ENCODE peak calls at places on chromosomes 1 and 21, in six cellular contexts. F, W, D, S, B and M are unnamed samples. For H3K4me1, the result is how much of the 10 kb centered on the place peaks cover.

GRCh38 chr1:209884665-209885117 is 53.3 kb upstream of the SYT14 start:
- DNase-seq in F (no peak), W (no peak), D (no peak), S (no peak), B (peak), M (peak)

GRCh38 chr1:226814751-226815496 is 55.5 kb upstream of the PSEN2 start:
- DNase-seq in F (no peak), W (peak), D (peak), S (peak), B (peak), M (peak)

GRCh38 chr1:59738152-59738551 is 76.6 kb upstream of the HOOK1 start:
- DNase-seq in F (no peak), W (no peak), D (no peak), S (no peak), B (no peak), M (no peak)

GRCh38 chr1:205493241-205494085 is 11.0 kb upstream of the CDK18 start:
- DNase-seq in F (no peak), W (no peak), D (peak), S (peak), B (peak), M (no peak)

GRCh38 chr1:212622467-212622866 is 13.9 kb downstream of the ATF3 start:
- DNase-seq in F (no peak), W (no peak), D (no peak), S (no peak), B (no peak), M (no peak)

GRCh38 chr21:17343055-17343454 is 169.8 kb upstream of the CXADR start:
- DNase-seq in F (no peak), W (no peak), D (no peak), S (no peak), B (no peak), M (no peak)

GRCh38 chr1:27752372-27752771 is 20.6 kb upstream of the STX12 start:
- DNase-seq in F (no peak), W (no peak), D (no peak), S (no peak), B (no peak), M (no peak)

GRCh38 chr1:182129398-182129797 is 67.9 kb upstream of the ZNF648 start:
- DNase-seq in F (no peak), W (no peak), D (peak), S (no peak), B (no peak), M (no peak)

GRCh38 chr1:24051206-24051945 is 60.6 kb downstream of the MYOM3 start:
- DNase-seq in F (no peak), W (no peak), D (no peak), S (no peak), B (no peak), M (no peak)

GRCh38 chr1:157092831-157093230 is 6.8 kb downstream of the ETV3L start:
- DNase-seq in F (peak), W (peak), D (no peak), S (peak), B (no peak), M (no peak)

GRCh38 chr1:227560393-227560792 is 3.0 kb upstream of the ZNF678 start:
- DNase-seq in F (no peak), W (no peak), D (no peak), S (no peak), B (no peak), M (no peak)

GRCh38 chr1:36323636-36324321 is at the start of gene EVA1B:
- DNase-seq in F (peak), W (peak), D (peak), S (peak), B (peak), M (peak)
- H3K27ac ChIP-seq in F (no peak), W (peak), D (peak), S (peak), B (no peak), M (peak)

GRCh38 chr1:167221804-167222610 is 1.3 kb downstream of the POU2F1 start:
- DNase-seq in F (peak), W (peak), D (peak), S (peak), B (peak), M (peak)
- H3K4me1 ChIP-seq in F (under half), W (under half), D (under half), S (under half), B (under half), M (under half)

GRCh38 chr1:107263291-107263790 is 122.5 kb downstream of the NTNG1 start:
- DNase-seq in F (no peak), W (no peak), D (no peak), S (no peak), B (no peak), M (no peak)
- H3K27ac ChIP-seq in F (no peak), W (no peak), D (no peak), S (no peak), B (no peak), M (no peak)

GRCh38 chr1:9303916-9304315 is 11.2 kb downstream of the SPSB1 start:
- DNase-seq in F (no peak), W (no peak), D (no peak), S (no peak), B (no peak), M (no peak)

GRCh38 chr1:9306006-9306405 is 13.3 kb downstream of the SPSB1 start:
- DNase-seq in F (no peak), W (no peak), D (no peak), S (no peak), B (no peak), M (no peak)

GRCh38 chr1:9305216-9305615 is 12.5 kb downstream of the SPSB1 start:
- DNase-seq in F (no peak), W (no peak), D (no peak), S (no peak), B (no peak), M (no peak)

GRCh38 chr1:9300623-9301022 is 7.9 kb downstream of the SPSB1 start:
- DNase-seq in F (no peak), W (no peak), D (no peak), S (no peak), B (no peak), M (no peak)

DNA sequence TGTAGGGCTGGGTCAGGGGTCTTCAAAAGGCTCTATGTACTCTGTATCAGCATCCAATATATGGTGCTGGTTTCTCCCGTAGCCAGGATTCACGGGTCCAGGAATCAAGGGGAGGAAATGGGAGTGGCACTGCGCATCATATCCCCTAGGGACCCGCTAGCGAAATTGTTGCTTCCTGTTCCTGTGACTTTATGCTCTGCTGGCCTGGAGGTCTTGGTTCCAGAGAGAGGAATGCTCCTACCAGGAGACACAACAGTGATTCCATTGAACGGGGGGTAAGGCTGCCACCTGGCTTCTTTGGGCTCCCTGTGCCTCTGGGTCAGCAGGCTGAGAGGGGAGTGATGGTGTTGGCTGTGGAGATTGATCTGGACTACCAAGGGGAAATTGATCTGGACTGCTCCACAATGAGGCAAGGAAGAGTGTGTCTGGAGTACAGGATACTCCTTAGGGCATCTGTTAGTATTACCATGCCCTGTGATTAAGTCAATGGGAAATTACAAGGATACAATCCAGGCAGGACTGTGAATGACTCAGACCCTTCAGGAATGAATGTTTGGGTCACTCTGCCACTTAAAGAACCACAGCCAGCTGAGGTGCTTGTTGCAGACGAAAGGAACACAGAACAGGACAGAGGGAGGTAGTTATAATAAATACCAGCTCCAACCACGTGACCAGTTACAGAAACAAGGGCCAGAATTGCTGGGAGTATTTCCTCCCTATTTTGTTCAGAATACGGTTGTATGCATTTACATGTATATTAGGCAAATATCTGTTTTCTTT is 10.2 kb downstream of the SPSB1 start:
- DNase-seq in F (no peak), W (no peak), D (no peak), S (no peak), B (peak), M (peak)
- H3K4me1 ChIP-seq in F (under half), W (under half), D (half or more), S (under half), B (half or more), M (under half)

DNA sequence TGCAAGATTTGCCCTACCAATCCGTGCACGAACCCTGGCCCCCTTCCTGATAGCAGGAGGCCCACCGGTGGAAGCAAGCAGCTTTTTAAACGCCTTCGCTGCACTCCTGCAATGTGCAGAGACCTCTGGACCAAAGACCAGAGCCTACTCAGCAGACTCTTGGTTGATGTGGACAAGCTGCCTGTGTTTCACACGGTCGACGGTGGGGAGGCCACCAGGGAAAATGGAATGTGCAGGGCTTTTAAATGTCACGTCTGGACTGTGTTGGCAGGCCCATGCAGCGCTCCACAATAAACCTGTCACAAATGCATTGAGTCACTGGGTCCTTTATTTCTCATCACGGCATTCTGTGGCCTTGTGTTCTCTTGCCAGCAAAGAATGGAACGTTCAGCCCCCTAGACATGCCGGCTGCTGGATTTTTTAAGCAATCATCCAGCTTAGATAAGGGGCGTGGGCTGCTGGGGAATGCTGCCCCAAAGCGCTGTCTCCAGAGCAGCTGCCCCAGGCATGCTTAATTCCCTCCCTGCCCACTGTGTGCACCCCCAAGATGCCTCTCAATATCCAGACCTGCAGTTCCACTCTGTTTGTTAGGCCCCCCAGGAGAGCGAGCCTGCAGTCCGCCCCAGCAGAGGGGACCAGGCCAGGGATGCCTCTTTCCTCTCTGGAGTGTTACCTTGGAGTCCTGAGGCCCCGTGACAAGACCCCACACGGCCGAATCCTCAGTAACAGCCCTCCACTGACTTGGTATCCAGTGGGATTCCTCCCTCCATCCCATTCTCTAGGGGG is 71.3 kb downstream of the ATP5PO start:
- DNase-seq in F (no peak), W (no peak), D (peak), S (peak), B (no peak), M (no peak)
- H3K27ac ChIP-seq in F (no peak), W (no peak), D (peak), S (peak), B (no peak), M (no peak)

DNA sequence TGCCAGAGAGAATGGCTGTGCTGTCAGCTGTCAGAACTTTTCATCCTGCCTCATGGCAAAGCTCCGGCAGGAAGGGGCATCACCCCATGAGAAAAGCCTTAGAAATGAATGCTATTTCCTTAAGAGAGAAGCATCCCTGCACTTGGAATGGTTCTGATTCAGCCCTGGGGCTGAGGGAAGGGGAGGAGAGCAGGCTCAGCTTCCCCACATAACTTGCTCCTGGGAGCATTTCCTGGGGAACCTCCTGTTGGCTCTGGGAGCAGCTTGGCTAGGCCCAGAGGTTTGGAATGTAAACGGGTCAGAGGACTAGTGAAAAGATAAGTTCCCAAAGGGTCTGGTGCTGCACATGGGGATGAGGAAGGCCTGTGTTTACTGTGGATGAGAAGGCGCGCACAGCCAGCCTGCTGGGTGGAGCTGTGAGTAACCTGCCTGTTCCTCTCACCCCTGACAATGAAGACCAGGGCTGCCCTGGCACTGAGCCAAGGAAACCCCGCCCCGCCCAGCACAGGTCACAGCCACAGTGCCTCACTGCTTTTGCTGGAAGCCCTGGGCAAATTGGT is 5.0 kb downstream of the PRELP start:
- DNase-seq in F (peak), W (peak), D (peak), S (peak), B (peak), M (peak)
- H3K4me1 ChIP-seq in F (under half), W (under half), D (under half), S (under half), B (under half), M (under half)

GRCh38 chr1:109089242-109090015 is 1.1 kb upstream of the TMEM167B start:
- DNase-seq in F (peak), W (no peak), D (peak), S (peak), B (peak), M (peak)
- H3K27ac ChIP-seq in F (no peak), W (peak), D (peak), S (peak), B (peak), M (peak)

DNA sequence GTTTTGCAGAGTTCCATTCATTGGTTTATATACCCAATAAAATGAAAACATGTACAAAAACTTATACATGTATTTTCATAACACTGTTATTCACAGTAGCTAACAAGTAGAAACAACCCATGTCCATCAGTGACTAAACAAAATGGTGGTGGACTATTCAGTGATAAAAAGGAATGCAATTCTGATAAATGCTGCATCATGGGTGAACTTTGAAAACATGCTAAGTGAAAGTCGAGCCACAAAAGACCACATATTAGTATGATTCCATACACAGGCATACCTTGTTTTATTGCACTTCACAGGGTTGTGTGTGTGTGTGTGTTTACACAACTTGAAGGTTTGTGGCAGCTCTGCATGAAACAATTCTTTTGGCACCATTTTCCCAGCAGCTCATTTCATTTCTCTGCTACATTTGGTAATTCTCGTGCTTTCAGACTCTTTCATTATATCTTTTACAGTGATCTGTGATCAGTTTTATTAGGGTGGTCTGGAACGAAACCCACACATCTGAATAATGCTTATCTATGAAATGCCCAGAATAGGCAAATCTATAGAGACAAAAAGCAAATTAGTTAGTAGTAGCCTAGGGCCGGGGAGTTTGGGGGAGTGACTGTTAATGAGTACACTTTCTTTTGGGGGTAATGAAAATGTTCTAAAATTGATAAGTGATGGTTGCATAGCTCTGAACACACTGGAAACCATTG is 27.2 kb downstream of the RNF11 start:
- DNase-seq in F (no peak), W (no peak), D (no peak), S (no peak), B (no peak), M (no peak)
- H3K4me1 ChIP-seq in F (under half), W (half or more), D (under half), S (half or more), B (under half), M (under half)

GRCh38 chr1:43450251-43451070 is 3.3 kb downstream of the HYI start:
- DNase-seq in F (peak), W (no peak), D (no peak), S (no peak), B (no peak), M (no peak)

GRCh38 chr1:43451701-43452532 is 1.8 kb downstream of the HYI start:
- DNase-seq in F (no peak), W (no peak), D (no peak), S (no peak), B (no peak), M (no peak)

GRCh38 chr1:43452789-43453441 is 816 bp downstream of the HYI start:
- DNase-seq in F (peak), W (no peak), D (peak), S (no peak), B (no peak), M (peak)

GRCh38 chr1:43449708-43450069 is 4.0 kb downstream of the HYI start:
- DNase-seq in F (peak), W (no peak), D (no peak), S (no peak), B (no peak), M (no peak)

GRCh38 chr1:43451157-43451591 is 2.6 kb downstream of the HYI start:
- DNase-seq in F (peak), W (no peak), D (no peak), S (no peak), B (no peak), M (no peak)
- H3K27ac ChIP-seq in F (no peak), W (peak), D (no peak), S (no peak), B (no peak), M (no peak)

GRCh38 chr1:109595540-109595939 is 23.9 kb downstream of the GNAT2 start:
- DNase-seq in F (no peak), W (no peak), D (no peak), S (no peak), B (no peak), M (no peak)

GRCh38 chr1:109598156-109598555 is 21.3 kb downstream of the GNAT2 start:
- DNase-seq in F (no peak), W (no peak), D (no peak), S (no peak), B (no peak), M (no peak)

GRCh38 chr1:109603229-109603628 is 16.2 kb downstream of the GNAT2 start:
- DNase-seq in F (no peak), W (no peak), D (no peak), S (no peak), B (no peak), M (no peak)

DNA sequence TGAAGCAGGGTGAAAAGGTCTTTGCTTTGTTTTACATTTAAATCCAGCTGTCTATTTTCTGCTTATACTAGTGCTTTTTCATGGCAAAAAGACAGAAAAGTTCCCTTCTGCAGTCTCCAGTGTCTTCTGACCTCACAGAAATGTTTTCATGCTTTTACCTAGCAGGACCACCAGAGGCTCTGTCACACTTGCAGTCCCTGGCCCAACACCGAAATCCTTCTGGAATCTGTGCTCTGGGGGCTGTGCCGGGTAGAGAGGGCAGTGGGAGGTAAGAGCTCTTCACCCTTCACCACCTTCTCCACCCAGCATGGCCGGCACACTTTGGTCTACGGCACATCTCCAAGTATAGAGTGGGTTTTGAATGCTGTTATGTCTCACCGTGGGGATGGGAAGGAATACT is 20.8 kb downstream of the GNAT2 start:
- DNase-seq in F (peak), W (no peak), D (no peak), S (no peak), B (no peak), M (no peak)
- H3K4me1 ChIP-seq in F (under half), W (under half), D (under half), S (under half), B (under half), M (under half)